ENCODE peak calls at places on chromosomes 4 and X, in four cellular contexts. One of them, this sample, is unnamed.

GRCh38 chr4:184370711-184371389 is 103.5 kb downstream of the IRF2 start:
- DNase-seq in sigmoid colon: no peak
- DNase-seq in HEK293T: no peak
- DNase-seq in M059J: peak
- DNase-seq in this sample: peak

GRCh38 chr4:184331155-184331995 is 113.7 kb upstream of the ENPP6 start:
- DNase-seq in HEK293T: no peak
- DNase-seq in sigmoid colon: no peak
- DNase-seq in M059J: no peak
- DNase-seq in this sample: no peak

GRCh38 chr4:153318696-153319320 is 25.7 kb upstream of the MND1 start:
- DNase-seq in HEK293T: peak
- DNase-seq in sigmoid colon: no peak
- DNase-seq in M059J: peak
- DNase-seq in this sample: peak

GRCh38 chrX:826448-826847 is 195.9 kb downstream of the SHOX start:
- DNase-seq in HEK293T: no peak
- DNase-seq in sigmoid colon: no peak
- DNase-seq in M059J: no peak
- DNase-seq in this sample: no peak

GRCh38 chr4:51884606-51885005 is 41.7 kb downstream of the DCUN1D4 start:
- DNase-seq in M059J: no peak
- DNase-seq in HEK293T: no peak
- DNase-seq in sigmoid colon: no peak
- DNase-seq in this sample: no peak

GRCh38 chr4:176631611-176632010 is 161.1 kb downstream of the VEGFC start:
- DNase-seq in HEK293T: no peak
- DNase-seq in M059J: no peak
- DNase-seq in sigmoid colon: no peak
- DNase-seq in this sample: no peak

GRCh38 chrX:155768036-155768769 is 112.9 kb upstream of the VAMP7 start:
- DNase-seq in M059J: peak
- DNase-seq in sigmoid colon: no peak
- DNase-seq in HEK293T: no peak
- DNase-seq in this sample: peak

GRCh38 chr4:140330311-140330900 is 43.0 kb upstream of the SCOC start:
- DNase-seq in sigmoid colon: no peak
- DNase-seq in HEK293T: peak
- DNase-seq in M059J: peak
- DNase-seq in this sample: peak

GRCh38 chrX:40484408-40485091 is 96.2 kb upstream of the ATP6AP2 start:
- DNase-seq in HEK293T: no peak
- DNase-seq in sigmoid colon: no peak
- DNase-seq in M059J: no peak
- DNase-seq in this sample: no peak

GRCh38 chrX:68665502-68665901 is 18.0 kb downstream of the STARD8 start:
- DNase-seq in M059J: no peak
- DNase-seq in HEK293T: peak
- DNase-seq in sigmoid colon: no peak
- DNase-seq in this sample: no peak

GRCh38 chr4:159107203-159107921 is 4.5 kb downstream of the RAPGEF2 start:
- DNase-seq in sigmoid colon: no peak
- DNase-seq in M059J: peak
- DNase-seq in HEK293T: no peak
- DNase-seq in this sample: no peak

GRCh38 chrX:95911062-95911461 is 773.6 kb upstream of the DIAPH2 start:
- DNase-seq in sigmoid colon: no peak
- DNase-seq in HEK293T: no peak
- DNase-seq in M059J: no peak
- DNase-seq in this sample: no peak

GRCh38 chrX:39418936-39419659 is 617.8 kb downstream of the MID1IP1 start:
- DNase-seq in HEK293T: no peak
- DNase-seq in sigmoid colon: no peak
- DNase-seq in M059J: no peak
- DNase-seq in this sample: no peak

GRCh38 chr4:180947421-180947820 is 1295.8 kb upstream of the TENM3 start:
- DNase-seq in M059J: peak
- DNase-seq in sigmoid colon: no peak
- DNase-seq in HEK293T: peak
- DNase-seq in this sample: peak

GRCh38 chr4:150297861-150298474 is 219.7 kb downstream of the DCLK2 start:
- DNase-seq in M059J: peak
- DNase-seq in HEK293T: no peak
- DNase-seq in sigmoid colon: peak
- DNase-seq in this sample: peak

GRCh38 chr4:91283726-91284125 is 1020.0 kb upstream of the GRID2 start:
- DNase-seq in M059J: no peak
- DNase-seq in HEK293T: no peak
- DNase-seq in sigmoid colon: no peak
- DNase-seq in this sample: no peak

GRCh38 chr4:152014280-152014679 is 253.5 kb upstream of the GATB start:
- DNase-seq in M059J: no peak
- DNase-seq in HEK293T: no peak
- DNase-seq in sigmoid colon: no peak
- DNase-seq in this sample: no peak

GRCh38 chr4:42331914-42332368 is 65.3 kb upstream of the SHISA3 start:
- DNase-seq in M059J: peak
- DNase-seq in sigmoid colon: peak
- DNase-seq in HEK293T: no peak
- DNase-seq in this sample: no peak

GRCh38 chr4:101823864-101824263 is 33.3 kb downstream of the BANK1 start:
- DNase-seq in sigmoid colon: no peak
- DNase-seq in M059J: no peak
- DNase-seq in HEK293T: no peak
- DNase-seq in this sample: no peak

GRCh38 chrX:22424919-22425318 is 152.2 kb downstream of the CBLL2 start:
- DNase-seq in sigmoid colon: no peak
- DNase-seq in M059J: no peak
- DNase-seq in HEK293T: no peak
- DNase-seq in this sample: no peak

GRCh38 chrX:102654696-102655095 is 3.4 kb downstream of the GPRASP1 start:
- DNase-seq in sigmoid colon: no peak
- DNase-seq in M059J: no peak
- DNase-seq in HEK293T: no peak
- DNase-seq in this sample: no peak

GRCh38 chrX:104668550-104668949 is 102.6 kb downstream of the IL1RAPL2 start:
- DNase-seq in M059J: no peak
- DNase-seq in sigmoid colon: no peak
- DNase-seq in HEK293T: peak
- DNase-seq in this sample: peak

GRCh38 chrX:107880054-107880610 is 54.5 kb downstream of the MID2 start:
- DNase-seq in HEK293T: no peak
- DNase-seq in M059J: peak
- DNase-seq in sigmoid colon: no peak
- DNase-seq in this sample: no peak

GRCh38 chr4:27916432-27917184 is 1056.0 kb downstream of the STIM2 start:
- DNase-seq in sigmoid colon: no peak
- DNase-seq in HEK293T: no peak
- DNase-seq in M059J: no peak
- DNase-seq in this sample: no peak

GRCh38 chr4:159413252-159413941 is 310.5 kb downstream of the RAPGEF2 start:
- DNase-seq in HEK293T: no peak
- DNase-seq in sigmoid colon: no peak
- DNase-seq in M059J: no peak
- DNase-seq in this sample: no peak

GRCh38 chr4:110778526-110778925 is 155.6 kb upstream of the PITX2 start:
- DNase-seq in M059J: peak
- DNase-seq in sigmoid colon: no peak
- DNase-seq in HEK293T: no peak
- DNase-seq in this sample: no peak

GRCh38 chrX:75655627-75656026 is 129.4 kb downstream of the MAGEE2 start:
- DNase-seq in M059J: no peak
- DNase-seq in sigmoid colon: no peak
- DNase-seq in HEK293T: no peak
- DNase-seq in this sample: no peak

GRCh38 chr4:126658391-126658790 is 974.4 kb upstream of the INTU start:
- DNase-seq in HEK293T: no peak
- DNase-seq in sigmoid colon: no peak
- DNase-seq in M059J: no peak
- DNase-seq in this sample: no peak

GRCh38 chr4:7422098-7422897 is 12.4 kb downstream of the PSAPL1 start:
- DNase-seq in HEK293T: no peak
- DNase-seq in M059J: no peak
- DNase-seq in sigmoid colon: peak
- DNase-seq in this sample: no peak

GRCh38 chrX:48998391-48998790 is 3.7 kb downstream of the GRIPAP1 start:
- DNase-seq in M059J: no peak
- DNase-seq in sigmoid colon: no peak
- DNase-seq in HEK293T: no peak
- DNase-seq in this sample: no peak

GRCh38 chr4:958836-959337 is 14.5 kb downstream of the DGKQ start:
- DNase-seq in sigmoid colon: peak
- DNase-seq in M059J: no peak
- DNase-seq in HEK293T: no peak
- DNase-seq in this sample: no peak

GRCh38 chrX:36898301-36898700 is 109.9 kb upstream of the FAM47C start:
- DNase-seq in sigmoid colon: no peak
- DNase-seq in HEK293T: peak
- DNase-seq in M059J: no peak
- DNase-seq in this sample: no peak

GRCh38 chrX:39137363-39137954 is 336.2 kb downstream of the MID1IP1 start:
- DNase-seq in M059J: no peak
- DNase-seq in sigmoid colon: no peak
- DNase-seq in HEK293T: no peak
- DNase-seq in this sample: no peak

GRCh38 chr4:8271821-8272220 is 2.3 kb downstream of the HTRA3 start:
- DNase-seq in M059J: no peak
- DNase-seq in sigmoid colon: peak
- DNase-seq in HEK293T: no peak
- DNase-seq in this sample: no peak

GRCh38 chr4:89000844-89001360 is 56.1 kb downstream of the FAM13A start:
- DNase-seq in M059J: peak
- DNase-seq in sigmoid colon: no peak
- DNase-seq in HEK293T: peak
- DNase-seq in this sample: peak